ENCODE peak calls at places on chromosomes 16 and 17, in four cellular contexts. U is H9, F is H1, G is IMR-90. Y is an unnamed sample.

GRCh38 chr16:20744922-20745440 is 3.4 kb upstream of the THUMPD1 start:
- DNase-seq in U (no peak), F (no peak), G (no peak), Y (no peak)

GRCh38 chr16:86170720-86171119 is 271.8 kb downstream of the IRF8 start:
- DNase-seq in U (no peak), F (no peak), G (peak; percentile 28), Y (no peak)

GRCh38 chr16:17515421-17516210 is 44.9 kb upstream of the XYLT1 start:
- DNase-seq in U (no peak), F (no peak), G (peak; percentile 89), Y (no peak)

GRCh38 chr16:89373355-89374110 is 116.8 kb downstream of the ANKRD11 start:
- DNase-seq in U (no peak), F (no peak), G (peak; percentile 55), Y (no peak)

GRCh38 chr17:66548158-66548557 is 245.7 kb downstream of the PRKCA start:
- DNase-seq in U (no peak), F (no peak), G (no peak), Y (peak; percentile 66)

GRCh38 chr17:5011928-5012327 is 14.2 kb downstream of the KIF1C start:
- DNase-seq in U (no peak), F (no peak), G (peak; percentile 72), Y (no peak)

GRCh38 chr16:13909872-13910303 is 10.1 kb upstream of the ERCC4 start:
- DNase-seq in U (no peak), F (no peak), G (peak; percentile 75), Y (no peak)

GRCh38 chr17:12673788-12674187 is 8.1 kb downstream of the MYOCD start:
- DNase-seq in U (no peak), F (no peak), G (peak; percentile 75), Y (peak; percentile 25)

GRCh38 chr17:27631409-27631755 is 394 bp downstream of the LGALS9 start:
- DNase-seq in U (no peak), F (no peak), G (no peak), Y (no peak)

GRCh38 chr16:49078571-49078970 is 203.1 kb downstream of the CBLN1 start:
- DNase-seq in U (no peak), F (no peak), G (no peak), Y (no peak)

GRCh38 chr17:48973806-48974205 is 5.4 kb upstream of the GIP start:
- DNase-seq in U (no peak), F (no peak), G (no peak), Y (no peak)

GRCh38 chr16:82301108-82301755 is 131.2 kb upstream of the MPHOSPH6 start:
- DNase-seq in U (no peak), F (no peak), G (no peak), Y (no peak)

GRCh38 chr16:13403326-13403725 is 501.9 kb downstream of the SHISA9 start:
- DNase-seq in U (no peak), F (no peak), G (no peak), Y (peak; percentile 87)

GRCh38 chr17:41492771-41493170 is 3.1 kb upstream of the KRT36 start:
- DNase-seq in U (no peak), F (no peak), G (peak; percentile 27), Y (no peak)

GRCh38 chr17:48234922-48235321 is 127.4 kb downstream of the SNX11 start:
- DNase-seq in U (no peak), F (no peak), G (no peak), Y (no peak)

GRCh38 chr17:74512041-74512440 is 19.2 kb downstream of the CD300LB start:
- DNase-seq in U (no peak), F (no peak), G (no peak), Y (no peak)

GRCh38 chr16:61323456-61323855 is 712.8 kb downstream of the CDH8 start:
- DNase-seq in U (no peak), F (no peak), G (no peak), Y (peak; percentile 22)

GRCh38 chr16:57531635-57532220 is 4.6 kb downstream of the CCDC102A start:
- DNase-seq in U (peak; percentile 12), F (peak; percentile 29), G (no peak), Y (no peak)

GRCh38 chr16:81821422-81822128 is 42.5 kb downstream of the PLCG2 start:
- DNase-seq in U (no peak), F (no peak), G (no peak), Y (no peak)

GRCh38 chr17:35986643-35987042 is at the start of gene CCL14:
- DNase-seq in U (no peak), F (no peak), G (no peak), Y (no peak)

GRCh38 chr17:35244345-35245195 is 1.7 kb downstream of the SLFN5 start:
- DNase-seq in U (peak; percentile 39), F (peak; percentile 47), G (peak; percentile 81), Y (peak; percentile 96)

GRCh38 chr16:30736995-30737793 is 11.0 kb upstream of the PHKG2 start:
- DNase-seq in U (no peak), F (no peak), G (no peak), Y (no peak)

GRCh38 chr16:81499576-81500380 is 55.2 kb downstream of the CMIP start:
- DNase-seq in U (no peak), F (no peak), G (no peak), Y (no peak)

GRCh38 chr17:47905221-47905733 is 9.2 kb downstream of the SP2 start:
- DNase-seq in U (no peak), F (no peak), G (peak; percentile 78), Y (peak; percentile 56)

GRCh38 chr16:89143911-89144675 is 27.5 kb upstream of the CDH15 start:
- DNase-seq in U (no peak), F (no peak), G (no peak), Y (no peak)

GRCh38 chr17:4427505-4427904 is 6.2 kb upstream of the SPNS3 start:
- DNase-seq in U (no peak), F (no peak), G (no peak), Y (no peak)

GRCh38 chr17:42421479-42422332 is 1.4 kb downstream of the CAVIN1 start:
- DNase-seq in U (peak; percentile 57), F (no peak), G (peak; percentile 81), Y (no peak)

GRCh38 chr16:28589069-28589468 is 7.8 kb downstream of the SULT1A2 start:
- DNase-seq in U (no peak), F (no peak), G (no peak), Y (no peak)

GRCh38 chr17:73308017-73308823 is 3.6 kb downstream of the CDC42EP4 start:
- DNase-seq in U (no peak), F (no peak), G (peak; percentile 93), Y (peak; percentile 84)

GRCh38 chr17:40320771-40321501 is 12.0 kb downstream of the RARA start:
- DNase-seq in U (no peak), F (no peak), G (no peak), Y (no peak)
- H3K4me1 ChIP-seq in U (peaks cover 8% of the 10 kb centered on the region), F (peaks cover 17% of the 10 kb centered on the region), G (peaks cover 60% of the 10 kb centered on the region), Y (peaks cover 11% of the 10 kb centered on the region)

GRCh38 chr17:77566566-77566965 is 391.9 kb upstream of the TNRC6C start:
- DNase-seq in U (no peak), F (no peak), G (no peak), Y (no peak)
- H3K18ac ChIP-seq in U (no peak overlapping the region), F (no peak overlapping the region), G (no peak overlapping the region), Y (no peak overlapping the region)

GRCh38 chr17:1002412-1002753 is 5.5 kb downstream of the TIMM22 start:
- DNase-seq in U (no peak), F (no peak), G (peak; percentile 75), Y (no peak)

GRCh38 chr17:1002771-1003555 is 6.0 kb downstream of the TIMM22 start:
- DNase-seq in U (no peak), F (no peak), G (peak; percentile 89), Y (no peak)

GRCh38 chr17:1003633-1003971 is 6.7 kb downstream of the TIMM22 start:
- DNase-seq in U (no peak), F (no peak), G (no peak), Y (no peak)

GRCh38 chr17:1000597-1001490 is 3.9 kb downstream of the TIMM22 start:
- DNase-seq in U (no peak), F (no peak), G (peak; percentile 74), Y (peak; percentile 29)

GRCh38 chr17:1001640-1002411 is 4.9 kb downstream of the TIMM22 start:
- DNase-seq in U (no peak), F (no peak), G (peak; percentile 75), Y (peak; percentile 70)
- H3K9ac ChIP-seq in U (no peak overlapping the region), F (no peak overlapping the region), G (peak overlapping the region; percentile 47), Y (no peak overlapping the region)

GRCh38 chr17:50634123-50634914 is at the start of gene ABCC3:
- DNase-seq in U (no peak), F (peak; percentile 73), G (no peak), Y (no peak)
- H3K4me1 ChIP-seq in U (no peaks in the 10 kb centered on the region), F (no peaks in the 10 kb centered on the region), G (peaks cover 25% of the 10 kb centered on the region), Y (no peaks in the 10 kb centered on the region)

GRCh38 chr17:10107320-10108165 is 90.9 kb downstream of the GAS7 start:
- DNase-seq in U (no peak), F (no peak), G (no peak), Y (no peak)
- H3K18ac ChIP-seq in U (peak overlapping the region; percentile 21), F (no peak overlapping the region), G (no peak overlapping the region), Y (no peak overlapping the region)

DNA sequence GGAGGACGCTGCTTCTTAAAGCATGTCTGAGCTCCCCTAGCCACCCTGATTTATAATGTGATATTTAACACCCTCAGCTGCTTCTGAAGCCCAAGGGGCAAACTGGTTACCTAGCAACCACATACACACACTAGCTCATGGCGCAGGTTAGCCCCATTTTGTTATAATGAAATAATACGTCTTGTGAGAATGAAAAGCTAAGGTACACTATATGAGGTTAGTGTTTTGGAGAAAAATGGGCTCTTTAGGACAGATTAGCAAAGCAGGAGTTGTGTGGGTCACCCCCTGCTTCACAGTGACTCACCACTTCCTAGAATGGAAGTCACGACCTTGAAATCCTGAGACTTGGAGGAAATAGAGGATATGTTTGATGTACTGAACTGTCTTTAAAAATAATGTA is 404.8 kb upstream of the HSBP1 start:
- DNase-seq in U (no peak), F (no peak), G (peak; percentile 54), Y (peak; percentile 21)
- H3K9ac ChIP-seq in U (no peak overlapping the region), F (no peak overlapping the region), G (no peak overlapping the region), Y (no peak overlapping the region)

GRCh38 chr17:18040287-18040858 is 1.2 kb downstream of the GID4 start:
- DNase-seq in U (no peak), F (peak; percentile 50), G (no peak), Y (no peak)

GRCh38 chr17:18037482-18037881 is 1.5 kb downstream of the ATPAF2 start:
- DNase-seq in U (no peak), F (no peak), G (no peak), Y (no peak)

GRCh38 chr17:18038861-18039534 is at the start of the genes ATPAF2 and GID4:
- DNase-seq in U (peak; percentile 100), F (peak; percentile 99), G (peak; percentile 98), Y (peak; percentile 100)

GRCh38 chr17:18039535-18040286 is 503 bp downstream of the GID4 start:
- DNase-seq in U (peak; percentile 67), F (peak; percentile 56), G (no peak), Y (peak; percentile 66)

GRCh38 chr17:18038149-18038850 is 668 bp downstream of the ATPAF2 start:
- DNase-seq in U (no peak), F (no peak), G (peak; percentile 16), Y (peak; percentile 24)
- H3K4me1 ChIP-seq in U (no peaks in the 10 kb centered on the region), F (peaks cover 4% of the 10 kb centered on the region), G (peaks cover 14% of the 10 kb centered on the region), Y (peaks cover 7% of the 10 kb centered on the region)

GRCh38 chr17:40317880-40318834 is 9.2 kb downstream of the RARA start:
- DNase-seq in U (peak; percentile 98), F (peak; percentile 88), G (peak; percentile 94), Y (peak; percentile 98)
- H3K18ac ChIP-seq in U (peak overlapping the region; percentile 39), F (peak overlapping the region; percentile 95), G (peak overlapping the region; percentile 56), Y (peak overlapping the region; percentile 70)